ENCODE peak calls at places on chromosomes 16 and 17, in six cellular contexts. One of them, this sample, is unnamed.

GRCh38 chr16:637081-638018 is 1.2 kb upstream of the METTL26 start:
- DNase-seq in SK-N-SH: peak
- DNase-seq in hepatocyte: peak
- DNase-seq in neural progenitor cell: peak
- DNase-seq in GM23338: peak
- DNase-seq in HCT116: no peak
- DNase-seq in this sample: peak

GRCh38 chr17:55704412-55704811 is 18.3 kb downstream of the TMEM100 start:
- DNase-seq in SK-N-SH: no peak
- DNase-seq in hepatocyte: no peak
- DNase-seq in neural progenitor cell: no peak
- DNase-seq in GM23338: no peak
- DNase-seq in HCT116: no peak
- DNase-seq in this sample: no peak

GRCh38 chr17:79840204-79840988 is 1.2 kb upstream of the CBX4 start:
- DNase-seq in SK-N-SH: peak
- DNase-seq in hepatocyte: peak
- DNase-seq in neural progenitor cell: peak
- DNase-seq in GM23338: peak
- DNase-seq in HCT116: no peak
- DNase-seq in this sample: no peak

GRCh38 chr16:70270176-70270575 is 18.4 kb upstream of the EXOSC6 start:
- DNase-seq in SK-N-SH: no peak
- DNase-seq in hepatocyte: no peak
- DNase-seq in neural progenitor cell: no peak
- DNase-seq in GM23338: no peak
- DNase-seq in HCT116: no peak
- DNase-seq in this sample: no peak

GRCh38 chr17:17060001-17060929 is 18.0 kb downstream of the MPRIP start:
- DNase-seq in SK-N-SH: no peak
- DNase-seq in hepatocyte: no peak
- DNase-seq in neural progenitor cell: no peak
- DNase-seq in GM23338: no peak
- DNase-seq in HCT116: no peak
- DNase-seq in this sample: no peak

GRCh38 chr17:9185688-9186289 is 164.5 kb downstream of the NTN1 start:
- DNase-seq in SK-N-SH: no peak
- DNase-seq in hepatocyte: no peak
- DNase-seq in neural progenitor cell: no peak
- DNase-seq in GM23338: no peak
- DNase-seq in HCT116: no peak
- DNase-seq in this sample: no peak

GRCh38 chr16:85173981-85174751 is 61.9 kb upstream of the CIBAR2 start:
- DNase-seq in SK-N-SH: peak
- DNase-seq in hepatocyte: peak
- DNase-seq in neural progenitor cell: peak
- DNase-seq in GM23338: peak
- DNase-seq in HCT116: peak
- DNase-seq in this sample: no peak

GRCh38 chr16:85390511-85391174 is 222.5 kb upstream of the GSE1 start:
- DNase-seq in SK-N-SH: peak
- DNase-seq in hepatocyte: peak
- DNase-seq in neural progenitor cell: no peak
- DNase-seq in GM23338: no peak
- DNase-seq in HCT116: peak
- DNase-seq in this sample: no peak

GRCh38 chr17:62804822-62805221 is 3.3 kb downstream of the MARCHF10 start:
- DNase-seq in SK-N-SH: no peak
- DNase-seq in hepatocyte: peak
- DNase-seq in neural progenitor cell: no peak
- DNase-seq in GM23338: no peak
- DNase-seq in HCT116: no peak
- DNase-seq in this sample: no peak

GRCh38 chr16:12268602-12269001 is 292.1 kb downstream of the SNX29 start:
- DNase-seq in SK-N-SH: no peak
- DNase-seq in hepatocyte: peak
- DNase-seq in neural progenitor cell: no peak
- DNase-seq in GM23338: no peak
- DNase-seq in HCT116: no peak
- DNase-seq in this sample: no peak

GRCh38 chr17:80101946-80102706 is 745 bp downstream of the GAA start:
- DNase-seq in SK-N-SH: peak
- DNase-seq in hepatocyte: peak
- DNase-seq in neural progenitor cell: peak
- DNase-seq in GM23338: peak
- DNase-seq in HCT116: no peak
- DNase-seq in this sample: no peak

GRCh38 chr17:40021471-40021961 is 6.3 kb downstream of the CSF3 start:
- DNase-seq in SK-N-SH: no peak
- DNase-seq in hepatocyte: no peak
- DNase-seq in neural progenitor cell: no peak
- DNase-seq in GM23338: no peak
- DNase-seq in HCT116: no peak
- DNase-seq in this sample: no peak

GRCh38 chr17:76048711-76049110 is 21.6 kb upstream of the EVPL start:
- DNase-seq in SK-N-SH: no peak
- DNase-seq in hepatocyte: no peak
- DNase-seq in neural progenitor cell: no peak
- DNase-seq in GM23338: peak
- DNase-seq in HCT116: no peak
- DNase-seq in this sample: no peak

GRCh38 chr16:77211880-77212735 is 12.9 kb downstream of the SYCE1L start:
- DNase-seq in SK-N-SH: peak
- DNase-seq in hepatocyte: peak
- DNase-seq in neural progenitor cell: peak
- DNase-seq in GM23338: peak
- DNase-seq in HCT116: no peak
- DNase-seq in this sample: peak

GRCh38 chr17:45294506-45294905 is 22.3 kb downstream of the MAP3K14 start:
- DNase-seq in SK-N-SH: peak
- DNase-seq in hepatocyte: no peak
- DNase-seq in neural progenitor cell: no peak
- DNase-seq in GM23338: no peak
- DNase-seq in HCT116: no peak
- DNase-seq in this sample: no peak

GRCh38 chr16:70778901-70779309 is 22.1 kb downstream of the VAC14 start:
- DNase-seq in SK-N-SH: peak
- DNase-seq in hepatocyte: peak
- DNase-seq in neural progenitor cell: peak
- DNase-seq in GM23338: peak
- DNase-seq in HCT116: peak
- DNase-seq in this sample: no peak

GRCh38 chr16:77596243-77596642 is 126.1 kb upstream of the NUDT7 start:
- DNase-seq in SK-N-SH: no peak
- DNase-seq in hepatocyte: no peak
- DNase-seq in neural progenitor cell: no peak
- DNase-seq in GM23338: no peak
- DNase-seq in HCT116: no peak
- DNase-seq in this sample: no peak

GRCh38 chr16:87434146-87434667 is 42.1 kb downstream of the MAP1LC3B start:
- DNase-seq in SK-N-SH: no peak
- DNase-seq in hepatocyte: no peak
- DNase-seq in neural progenitor cell: no peak
- DNase-seq in GM23338: no peak
- DNase-seq in HCT116: no peak
- DNase-seq in this sample: no peak

GRCh38 chr16:28188085-28188916 is 23.5 kb downstream of the XPO6 start:
- DNase-seq in SK-N-SH: no peak
- DNase-seq in hepatocyte: no peak
- DNase-seq in neural progenitor cell: no peak
- DNase-seq in GM23338: no peak
- DNase-seq in HCT116: no peak
- DNase-seq in this sample: peak

GRCh38 chr16:9469512-9469911 is 378.1 kb downstream of the HAPSTR1 start:
- DNase-seq in SK-N-SH: no peak
- DNase-seq in hepatocyte: peak
- DNase-seq in neural progenitor cell: no peak
- DNase-seq in GM23338: no peak
- DNase-seq in HCT116: no peak
- DNase-seq in this sample: no peak

DNA sequence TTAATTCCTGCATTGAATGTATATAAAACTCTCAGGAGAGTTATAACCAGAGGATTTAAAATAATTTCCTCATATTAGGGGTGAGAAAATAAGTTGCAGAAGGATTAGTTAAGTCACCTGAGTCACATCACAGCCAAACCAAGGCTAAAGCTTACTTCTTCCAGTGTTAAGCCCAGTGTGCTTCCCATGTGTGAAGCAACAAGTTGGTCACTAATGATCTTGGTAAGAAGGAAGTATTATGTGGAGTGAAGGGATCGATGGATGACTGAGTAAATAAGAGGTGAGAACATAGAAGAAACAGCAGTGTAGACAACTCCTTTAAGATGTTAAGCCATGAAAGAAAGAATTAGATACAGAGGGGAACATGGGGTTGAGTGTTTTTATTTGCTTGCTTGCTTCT is 20.6 kb downstream of the ESRP2 start:
- DNase-seq in SK-N-SH: no peak
- DNase-seq in hepatocyte: no peak
- DNase-seq in neural progenitor cell: no peak
- DNase-seq in GM23338: no peak
- DNase-seq in HCT116: no peak
- DNase-seq in this sample: no peak
- TF ChIP-seq EZH2phosphoT487 in SK-N-SH: no peak
- TF ChIP-seq EZH2phosphoT487 in hepatocyte: no peak
- TF ChIP-seq EZH2phosphoT487 in neural progenitor cell: no peak
- TF ChIP-seq EZH2phosphoT487 in GM23338: no peak
- TF ChIP-seq EZH2phosphoT487 in HCT116: no peak
- TF ChIP-seq EZH2phosphoT487 in this sample: no peak

GRCh38 chr17:7281074-7281952 is at the start of gene SLC2A4:
- DNase-seq in SK-N-SH: peak
- DNase-seq in hepatocyte: peak
- DNase-seq in neural progenitor cell: peak
- DNase-seq in GM23338: peak
- DNase-seq in HCT116: peak
- DNase-seq in this sample: peak
- H3K4me2 ChIP-seq in SK-N-SH: peak
- H3K4me2 ChIP-seq in hepatocyte: peak
- H3K4me2 ChIP-seq in neural progenitor cell: peak
- H3K4me2 ChIP-seq in GM23338: peak
- H3K4me2 ChIP-seq in HCT116: peak
- H3K4me2 ChIP-seq in this sample: peak

GRCh38 chr17:10875411-10875810 is 37.5 kb upstream of the PIRT start:
- DNase-seq in SK-N-SH: no peak
- DNase-seq in hepatocyte: peak
- DNase-seq in neural progenitor cell: peak
- DNase-seq in GM23338: peak
- DNase-seq in HCT116: no peak
- DNase-seq in this sample: peak

GRCh38 chr17:10881959-10882358 is 44.1 kb upstream of the PIRT start:
- DNase-seq in SK-N-SH: no peak
- DNase-seq in hepatocyte: no peak
- DNase-seq in neural progenitor cell: no peak
- DNase-seq in GM23338: no peak
- DNase-seq in HCT116: no peak
- DNase-seq in this sample: no peak

GRCh38 chr17:10875984-10876555 is 38.2 kb upstream of the PIRT start:
- DNase-seq in SK-N-SH: peak
- DNase-seq in hepatocyte: peak
- DNase-seq in neural progenitor cell: peak
- DNase-seq in GM23338: peak
- DNase-seq in HCT116: peak
- DNase-seq in this sample: peak

DNA sequence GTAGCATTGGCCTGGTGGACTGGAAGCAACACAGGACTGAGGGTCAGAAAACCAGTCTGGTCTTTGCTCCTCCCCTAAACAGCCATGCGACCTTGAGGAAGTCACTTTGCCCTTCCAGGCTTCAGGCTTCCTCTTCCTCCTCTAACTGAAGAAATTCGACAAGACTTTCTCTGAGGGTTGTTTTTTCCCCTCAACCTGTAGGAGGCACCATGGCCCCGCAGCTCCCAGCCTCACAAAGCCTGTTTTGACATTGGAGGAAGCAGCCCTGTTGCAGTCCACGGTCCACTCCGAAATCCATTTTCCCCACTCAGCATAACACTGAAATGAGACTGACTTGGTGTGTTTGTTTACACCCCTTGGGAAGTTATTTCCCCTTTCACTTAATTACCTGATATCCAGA is 41.2 kb upstream of the PIRT start:
- DNase-seq in SK-N-SH: peak
- DNase-seq in hepatocyte: peak
- DNase-seq in neural progenitor cell: peak
- DNase-seq in GM23338: peak
- DNase-seq in HCT116: no peak
- DNase-seq in this sample: no peak
- TF ChIP-seq CTCF in SK-N-SH: no peak
- TF ChIP-seq CTCF in hepatocyte: peak
- TF ChIP-seq CTCF in neural progenitor cell: peak
- TF ChIP-seq CTCF in GM23338: peak
- TF ChIP-seq CTCF in HCT116: peak
- TF ChIP-seq CTCF in this sample: no peak

GRCh38 chr16:66606000-66606751 is 1.7 kb downstream of the CMTM3 start:
- DNase-seq in SK-N-SH: no peak
- DNase-seq in hepatocyte: no peak
- DNase-seq in neural progenitor cell: no peak
- DNase-seq in GM23338: no peak
- DNase-seq in HCT116: no peak
- DNase-seq in this sample: no peak

GRCh38 chr16:66604376-66605176 is at the start of gene CMTM3:
- DNase-seq in SK-N-SH: peak
- DNase-seq in hepatocyte: peak
- DNase-seq in neural progenitor cell: peak
- DNase-seq in GM23338: peak
- DNase-seq in HCT116: peak
- DNase-seq in this sample: peak

GRCh38 chr16:66601471-66601870 is 3.0 kb upstream of the CMTM3 start:
- DNase-seq in SK-N-SH: no peak
- DNase-seq in hepatocyte: no peak
- DNase-seq in neural progenitor cell: no peak
- DNase-seq in GM23338: no peak
- DNase-seq in HCT116: no peak
- DNase-seq in this sample: no peak

GRCh38 chr16:66605177-66605999 is 884 bp downstream of the CMTM3 start:
- DNase-seq in SK-N-SH: peak
- DNase-seq in hepatocyte: peak
- DNase-seq in neural progenitor cell: peak
- DNase-seq in GM23338: peak
- DNase-seq in HCT116: no peak
- DNase-seq in this sample: no peak

DNA sequence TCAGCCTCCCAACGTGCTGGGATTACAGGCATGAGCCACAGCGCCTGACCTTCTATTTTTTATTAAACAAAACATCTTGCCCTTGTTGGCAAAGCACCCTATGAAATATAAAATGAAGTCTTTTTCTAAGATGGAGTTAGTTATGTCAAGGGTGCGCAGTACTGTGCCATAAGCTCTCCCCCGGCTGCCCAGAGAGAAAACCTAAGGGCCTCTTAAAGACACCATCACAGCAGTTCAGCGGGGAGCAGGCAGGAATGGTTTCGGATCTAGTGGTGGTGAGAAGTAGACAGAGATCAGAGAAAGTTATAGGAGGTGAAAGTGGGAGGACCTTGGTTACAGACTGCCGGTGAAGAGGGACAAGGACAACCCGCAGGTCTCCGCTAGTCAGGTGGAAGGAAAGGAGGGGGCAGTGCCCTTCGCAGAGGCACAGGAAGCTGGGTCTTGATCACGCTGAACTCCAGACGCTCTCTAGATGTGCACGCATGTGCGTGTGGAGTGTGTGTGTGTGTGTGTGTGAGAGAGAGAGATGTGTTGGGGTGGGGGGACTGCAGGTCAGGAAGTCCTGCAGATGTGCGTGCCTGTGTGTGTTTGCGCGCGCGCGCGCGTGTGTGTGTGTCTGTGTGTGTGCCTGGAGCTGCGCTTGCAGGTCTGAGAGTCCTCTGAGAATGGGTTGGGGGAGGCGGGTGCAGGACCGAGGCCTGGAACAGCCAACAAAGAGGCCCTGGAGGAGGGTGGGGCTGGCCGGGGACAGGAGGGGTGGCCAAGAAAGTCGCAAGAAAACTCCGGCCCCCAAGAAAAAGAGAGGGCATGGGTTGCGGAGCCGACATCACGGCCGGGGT is 748 bp upstream of the CMTM3 start:
- DNase-seq in SK-N-SH: peak
- DNase-seq in hepatocyte: peak
- DNase-seq in neural progenitor cell: peak
- DNase-seq in GM23338: peak
- DNase-seq in HCT116: no peak
- DNase-seq in this sample: peak
- TF ChIP-seq EZH2phosphoT487 in SK-N-SH: no peak
- TF ChIP-seq EZH2phosphoT487 in hepatocyte: no peak
- TF ChIP-seq EZH2phosphoT487 in neural progenitor cell: no peak
- TF ChIP-seq EZH2phosphoT487 in GM23338: no peak
- TF ChIP-seq EZH2phosphoT487 in HCT116: no peak
- TF ChIP-seq EZH2phosphoT487 in this sample: no peak